ENCODE peak calls at places on chromosomes 2 and 18, in seven cellular contexts. Z, N, M, J, F, S and Y are unnamed samples.

GRCh38 chr2:45275235-45275805 is 266.1 kb upstream of the SIX2 start:
- DNase-seq in S (no peak), M (no peak), J (no peak), F (peak), N (no peak), Z (no peak), Y (no peak)

GRCh38 chr2:180307096-180307495 is 300.0 kb upstream of the CWC22 start:
- DNase-seq in F (no peak), N (no peak), S (no peak), J (no peak), Z (no peak), M (no peak), Y (no peak)

GRCh38 chr2:116953-117352 is 70.6 kb upstream of the FAM110C start:
- DNase-seq in S (no peak), J (no peak), N (no peak), M (no peak), Z (no peak), F (no peak), Y (no peak)

GRCh38 chr18:54931152-54931551 is 28.1 kb downstream of the CCDC68 start:
- DNase-seq in S (no peak), N (no peak), J (no peak), M (no peak), Z (no peak), F (no peak), Y (no peak)

GRCh38 chr2:61978522-61978921 is 73.0 kb downstream of the COMMD1 start:
- DNase-seq in J (no peak), M (no peak), F (peak), N (no peak), Z (no peak), S (peak), Y (no peak)

GRCh38 chr18:64333584-64333983 is 184.7 kb upstream of the LINC00305 start:
- DNase-seq in F (no peak), J (no peak), M (no peak), N (no peak), Z (no peak), S (no peak), Y (no peak)

GRCh38 chr2:60149151-60149550 is 404.3 kb downstream of the BCL11A start:
- DNase-seq in J (no peak), S (no peak), N (no peak), F (no peak), Z (no peak), M (no peak), Y (no peak)

GRCh38 chr2:141063410-141063809 is 1067.4 kb downstream of the LRP1B start:
- DNase-seq in N (no peak), F (no peak), M (no peak), J (no peak), Z (no peak), S (no peak), Y (no peak)

GRCh38 chr2:224287533-224287932 is 114.4 kb downstream of the FAM124B start:
- DNase-seq in J (no peak), Z (no peak), M (no peak), S (no peak), N (no peak), F (no peak), Y (no peak)

GRCh38 chr2:27027211-27027651 is 5.5 kb upstream of the TMEM214 start:
- DNase-seq in F (no peak), S (no peak), J (no peak), M (no peak), Z (no peak), N (no peak), Y (no peak)

GRCh38 chr18:37476182-37476581 is 89.4 kb downstream of the CELF4 start:
- DNase-seq in J (no peak), M (no peak), S (no peak), Z (no peak), F (peak), N (no peak), Y (no peak)

GRCh38 chr18:46632401-46633089 is 24.5 kb downstream of the LOXHD1 start:
- DNase-seq in F (peak), J (no peak), S (no peak), N (peak), M (no peak), Z (peak), Y (no peak)

GRCh38 chr18:68150976-68151375 is 563.9 kb downstream of the TMX3 start:
- DNase-seq in S (no peak), M (no peak), N (no peak), Z (no peak), F (no peak), J (no peak), Y (no peak)

GRCh38 chr2:100230754-100231153 is 88.4 kb upstream of the AFF3 start:
- DNase-seq in F (peak), M (no peak), N (no peak), J (no peak), Z (no peak), S (no peak), Y (no peak)

GRCh38 chr2:9294764-9295163 is 88.2 kb downstream of the ASAP2 start:
- DNase-seq in S (no peak), N (no peak), J (no peak), F (no peak), M (no peak), Z (no peak), Y (no peak)

GRCh38 chr2:36172828-36173227 is 182.8 kb upstream of the CRIM1 start:
- DNase-seq in S (no peak), M (no peak), Z (no peak), F (no peak), N (no peak), J (no peak), Y (no peak)

GRCh38 chr18:11154369-11154982 is 5.1 kb upstream of the PIEZO2 start:
- DNase-seq in Z (no peak), F (peak), J (no peak), M (no peak), N (no peak), S (no peak), Y (no peak)

GRCh38 chr2:185456517-185456916 is 282.1 kb upstream of the FSIP2 start:
- DNase-seq in F (peak), S (no peak), N (no peak), J (no peak), M (no peak), Z (no peak), Y (no peak)

GRCh38 chr2:34096552-34097171 is 497.6 kb upstream of the FAM98A start:
- DNase-seq in J (no peak), N (no peak), S (peak), F (peak), Z (no peak), M (peak), Y (no peak)

GRCh38 chr18:38369772-38370690 is 804.4 kb upstream of the CELF4 start:
- DNase-seq in J (no peak), N (no peak), S (no peak), Z (no peak), F (no peak), M (no peak), Y (no peak)

GRCh38 chr2:64586054-64586453 is 61.9 kb downstream of the AFTPH start:
- DNase-seq in M (no peak), Z (no peak), N (no peak), S (no peak), J (no peak), F (no peak), Y (no peak)

GRCh38 chr18:45122510-45122909 is 441.8 kb downstream of the SETBP1 start:
- DNase-seq in Z (no peak), J (no peak), M (no peak), S (no peak), F (peak), N (no peak), Y (no peak)

GRCh38 chr18:8232791-8233190 is 376.4 kb upstream of the RAB12 start:
- DNase-seq in M (no peak), J (no peak), S (no peak), F (no peak), Z (no peak), N (no peak), Y (no peak)

GRCh38 chr18:34550156-34550555 is 159.9 kb upstream of the DTNA start:
- DNase-seq in S (no peak), F (no peak), Z (no peak), M (no peak), J (no peak), N (no peak), Y (no peak)

GRCh38 chr2:217398860-217399259 is 539.0 kb upstream of the TNP1 start:
- DNase-seq in S (peak), F (no peak), J (no peak), M (no peak), N (no peak), Z (no peak), Y (no peak)

GRCh38 chr2:158994920-158995676 is 26.7 kb downstream of the TANC1 start:
- DNase-seq in M (no peak), F (peak), Z (no peak), N (no peak), J (no peak), S (peak), Y (no peak)

GRCh38 chr2:155546715-155547555 is 785.6 kb downstream of the NR4A2 start:
- DNase-seq in J (no peak), N (no peak), F (no peak), S (no peak), M (no peak), Z (no peak), Y (no peak)

DNA sequence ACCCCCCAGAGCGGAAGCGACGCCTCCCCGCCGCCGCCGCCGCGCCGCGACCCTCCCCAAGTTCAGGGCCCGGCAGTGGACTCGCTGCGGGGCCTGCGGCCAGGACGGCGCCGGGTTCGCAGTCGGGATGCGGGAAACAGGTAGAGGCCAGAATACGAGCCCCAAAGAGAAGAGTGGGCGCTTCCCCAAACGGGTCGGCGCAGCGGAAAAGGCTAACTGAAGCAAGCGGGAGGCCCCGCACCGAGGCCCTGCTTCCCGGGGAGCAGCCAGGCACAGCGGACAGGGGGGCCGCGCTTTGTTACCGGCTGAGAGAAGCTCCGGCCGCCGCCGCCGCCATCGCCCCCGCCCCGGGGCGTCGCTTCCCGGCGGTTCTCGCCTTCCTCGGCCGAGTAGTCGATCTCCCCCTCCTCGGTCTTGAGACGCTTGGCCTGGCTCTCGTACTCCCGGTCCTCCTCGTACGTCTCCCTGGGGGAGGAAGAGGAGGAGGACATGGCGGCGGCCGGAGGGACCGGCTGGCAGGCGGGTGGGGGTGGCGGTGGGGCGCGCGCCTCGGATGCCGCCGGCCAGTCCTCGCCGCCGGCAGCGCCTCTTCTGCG is 494 bp downstream of the HNRNPLL start:
- DNase-seq in F (no peak), S (peak), J (peak), Z (peak), N (no peak), M (peak), Y (peak)
- TF ChIP-seq CTCF in F (no peak), S (no peak), J (no peak), Z (no peak), N (no peak), M (no peak), Y (no peak)

GRCh38 chr2:109712126-109712455 is 82.0 kb upstream of the RGPD5 start:
- DNase-seq in N (no peak), J (no peak), Z (no peak), S (no peak), F (no peak), M (no peak), Y (no peak)

GRCh38 chr2:109712746-109713145 is 81.4 kb upstream of the RGPD5 start:
- DNase-seq in J (no peak), N (no peak), F (no peak), M (no peak), Z (no peak), S (no peak), Y (no peak)

GRCh38 chr2:109711230-109712125 is 82.6 kb upstream of the RGPD5 start:
- DNase-seq in J (no peak), Z (no peak), S (no peak), F (no peak), N (no peak), M (no peak), Y (no peak)

GRCh38 chr2:109718139-109718538 is 76.0 kb upstream of the RGPD5 start:
- DNase-seq in J (no peak), F (no peak), S (no peak), N (no peak), M (no peak), Z (no peak), Y (no peak)

GRCh38 chr2:109715302-109715937 is 78.7 kb upstream of the RGPD5 start:
- DNase-seq in Z (no peak), F (peak), M (no peak), N (peak), J (no peak), S (no peak), Y (no peak)
- TF ChIP-seq CTCF in Z (no peak), F (peak), M (peak), N (peak), J (peak), S (peak), Y (no peak)

GRCh38 chr2:71100195-71100964 is 29.6 kb downstream of the MCEE start:
- DNase-seq in Z (peak), F (peak), J (peak), N (no peak), M (peak), S (peak), Y (no peak)
- TF ChIP-seq CTCF in Z (peak), F (peak), J (peak), N (peak), M (no peak), S (peak), Y (no peak)

DNA sequence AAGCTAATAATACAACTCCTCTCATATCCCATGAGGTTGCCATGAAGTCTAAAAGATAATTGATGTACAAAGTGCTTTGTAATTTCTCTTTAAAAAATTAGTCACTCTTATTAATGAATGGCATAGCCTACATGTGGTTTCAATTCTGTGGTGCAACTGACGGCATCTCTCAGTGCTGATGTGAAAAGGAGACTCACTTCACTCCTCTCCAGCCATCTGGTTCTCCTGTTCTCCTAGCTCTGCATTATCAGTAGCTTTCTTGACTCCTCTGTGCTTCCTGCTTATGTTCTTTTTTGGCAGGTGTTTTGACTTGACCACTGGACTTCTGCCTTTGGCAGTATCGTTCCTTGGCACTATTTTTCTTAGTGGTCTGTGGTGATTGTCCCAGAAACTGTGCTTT is 134.9 kb upstream of the ZFP36L2 start:
- DNase-seq in Z (no peak), S (no peak), M (no peak), N (no peak), F (no peak), J (no peak), Y (no peak)
- TF ChIP-seq CTCF in Z (no peak), S (no peak), M (no peak), N (no peak), F (no peak), J (no peak), Y (no peak)

GRCh38 chr2:235026137-235026536 is 74.3 kb downstream of the SH3BP4 start:
- DNase-seq in N (no peak), S (no peak), M (peak), Z (no peak), J (no peak), F (peak), Y (no peak)

GRCh38 chr2:235021752-235022151 is 69.9 kb downstream of the SH3BP4 start:
- DNase-seq in N (no peak), F (peak), S (no peak), M (no peak), J (no peak), Z (no peak), Y (no peak)

GRCh38 chr2:235026649-235027557 is 75.1 kb downstream of the SH3BP4 start:
- DNase-seq in F (peak), M (peak), J (peak), S (peak), N (no peak), Z (no peak), Y (no peak)

GRCh38 chr2:235024951-235025773 is 73.3 kb downstream of the SH3BP4 start:
- DNase-seq in Z (no peak), F (no peak), S (no peak), N (no peak), M (no peak), J (no peak), Y (no peak)

DNA sequence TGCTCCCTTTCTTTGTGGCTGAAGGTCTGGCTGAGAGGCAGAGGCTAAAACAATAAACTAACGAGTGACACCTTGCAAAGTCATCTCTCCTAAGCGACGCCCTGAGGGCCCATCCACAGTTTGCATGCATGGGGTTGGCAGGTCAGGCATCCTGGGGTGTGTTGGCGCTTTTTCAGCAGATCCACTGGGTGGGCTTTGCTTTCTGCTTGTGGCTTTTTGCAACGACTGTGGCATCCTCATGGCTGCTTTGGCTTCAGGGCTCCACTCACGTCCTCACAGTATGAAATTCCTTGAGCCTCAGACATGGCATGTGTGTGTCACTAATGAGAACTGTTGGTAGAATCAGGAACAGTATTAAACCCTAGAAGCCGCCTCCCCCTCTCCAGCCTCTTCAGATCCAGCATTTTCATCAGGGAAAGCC is 72.4 kb downstream of the SH3BP4 start:
- DNase-seq in M (no peak), J (no peak), N (no peak), Z (no peak), F (no peak), S (no peak), Y (no peak)
- TF ChIP-seq CTCF in M (no peak), J (no peak), N (no peak), Z (no peak), F (no peak), S (no peak), Y (no peak)